ENCODE peak calls at places on chromosomes 13 and 19, in ten cellular contexts. E is testis; F is amygdala; D is Right ventricle myocardium superior; T is activated CD8-positive, alpha-beta memory T cell treated with anti-CD3 and anti-CD28 coated beads for 4 hours; O is stimulated activated CD8-positive, alpha-beta memory T cell treated with anti-CD3 and anti-CD28 coated beads, Interleukin-15, amount 100 ng/mL, for 1 hour; A is stimulated activated CD4-positive, alpha-beta T cell treated with anti-CD3 and anti-CD28 coated beads, Interleukin-4, amount 100 ng/mL, for 24 hours; H is AG10803; Y is heart left ventricle; X is T-helper 2 cell. L is an unnamed sample.

GRCh38 chr19:13506550-13506878 is 235 bp upstream of the CACNA1A start:
- DNase-seq in E (no peak), F (no peak), D (no peak), T (no peak), O (no peak), A (no peak), H (peak), Y (no peak), X (no peak), L (no peak)

GRCh38 chr13:114043421-114044053 is 69.7 kb upstream of the C13orf46 start:
- DNase-seq in E (no peak), F (no peak), D (peak), T (no peak), O (no peak), A (no peak), H (peak), Y (peak), X (no peak), L (peak)

GRCh38 chr13:43664700-43665191 is 122.0 kb downstream of the ENOX1 start:
- DNase-seq in E (no peak), F (no peak), D (no peak), T (no peak), O (no peak), A (no peak), H (peak), Y (peak), X (no peak), L (no peak)

GRCh38 chr19:54725321-54725720 is 1.1 kb downstream of the KIR3DL3 start:
- DNase-seq in E (no peak), F (no peak), D (no peak), T (no peak), O (no peak), A (no peak), H (no peak), Y (no peak), X (no peak), L (no peak)

GRCh38 chr13:100363874-100364273 is 224.7 kb downstream of the GGACT start:
- DNase-seq in E (no peak), F (no peak), D (no peak), T (no peak), O (no peak), A (no peak), H (peak), Y (no peak), X (no peak), L (no peak)

GRCh38 chr19:23481043-23481442 is 85.8 kb upstream of the ZNF91 start:
- DNase-seq in E (no peak), F (no peak), D (no peak), T (no peak), O (no peak), A (no peak), H (no peak), Y (no peak), X (no peak), L (no peak)

GRCh38 chr13:70884196-70884595 is 775.9 kb upstream of the KLHL1 start:
- DNase-seq in E (no peak), F (no peak), D (no peak), T (no peak), O (no peak), A (no peak), H (no peak), Y (no peak), X (no peak), L (no peak)

GRCh38 chr13:35592457-35592856 is 116.0 kb upstream of the MAB21L1 start:
- DNase-seq in E (no peak), F (no peak), D (no peak), T (no peak), O (no peak), A (no peak), H (no peak), Y (no peak), X (no peak), L (no peak)

GRCh38 chr13:111566567-111566966 is 246.1 kb downstream of the TEX29 start:
- DNase-seq in E (no peak), F (no peak), D (no peak), T (no peak), O (no peak), A (no peak), H (no peak), Y (no peak), X (no peak), L (no peak)

GRCh38 chr13:28583661-28584091 is 75.3 kb upstream of the POMP start:
- DNase-seq in E (peak), F (no peak), D (no peak), T (no peak), O (no peak), A (no peak), H (peak), Y (no peak), X (no peak), L (no peak)

GRCh38 chr19:43755256-43755801 is 567 bp upstream of the SMG9 start:
- DNase-seq in E (peak), F (peak), D (peak), T (peak), O (peak), A (peak), H (peak), Y (peak), X (peak), L (peak)

GRCh38 chr19:48680436-48681126 is 7.8 kb upstream of the NTN5 start:
- DNase-seq in E (no peak), F (no peak), D (no peak), T (no peak), O (no peak), A (no peak), H (no peak), Y (no peak), X (no peak), L (no peak)

GRCh38 chr13:33207616-33207964 is 78.0 kb downstream of the STARD13 start:
- DNase-seq in E (no peak), F (no peak), D (peak), T (no peak), O (no peak), A (no peak), H (peak), Y (no peak), X (no peak), L (no peak)

GRCh38 chr19:19418548-19419260 is 13.2 kb downstream of the GATAD2A start:
- DNase-seq in E (no peak), F (no peak), D (no peak), T (no peak), O (no peak), A (no peak), H (peak), Y (no peak), X (no peak), L (no peak)

GRCh38 chr13:99028890-99029289 is 51.0 kb upstream of the DOCK9 start:
- DNase-seq in E (no peak), F (no peak), D (no peak), T (peak), O (peak), A (peak), H (no peak), Y (no peak), X (no peak), L (no peak)

GRCh38 chr13:77300176-77301141 is 26.4 kb downstream of the MYCBP2 start:
- DNase-seq in E (no peak), F (no peak), D (no peak), T (no peak), O (no peak), A (no peak), H (peak), Y (no peak), X (no peak), L (no peak)

GRCh38 chr19:14848822-14849221 is at the start of gene OR7A10:
- DNase-seq in E (no peak), F (no peak), D (no peak), T (no peak), O (no peak), A (no peak), H (no peak), Y (no peak), X (no peak), L (no peak)

GRCh38 chr19:56271096-56271495 is 1.5 kb upstream of the EDDM13 start:
- DNase-seq in E (no peak), F (no peak), D (no peak), T (no peak), O (no peak), A (no peak), H (no peak), Y (no peak), X (no peak), L (no peak)

GRCh38 chr13:110486061-110486780 is 75.3 kb downstream of the RAB20 start:
- DNase-seq in E (no peak), F (no peak), D (no peak), T (no peak), O (no peak), A (no peak), H (no peak), Y (no peak), X (no peak), L (no peak)

GRCh38 chr19:3608750-3609322 is 2.2 kb upstream of the TBXA2R start:
- DNase-seq in E (no peak), F (no peak), D (peak), T (no peak), O (no peak), A (no peak), H (no peak), Y (peak), X (no peak), L (no peak)

GRCh38 chr13:101144808-101145419 is 271.4 kb downstream of the NALCN start:
- DNase-seq in E (no peak), F (no peak), D (no peak), T (no peak), O (no peak), A (peak), H (peak), Y (no peak), X (no peak), L (no peak)

GRCh38 chr19:46355234-46355990 is 8.5 kb downstream of the PPP5C start:
- DNase-seq in E (no peak), F (no peak), D (no peak), T (no peak), O (no peak), A (peak), H (no peak), Y (peak), X (no peak), L (no peak)

GRCh38 chr19:45779231-45780145 is 2.8 kb downstream of the DMPK start:
- DNase-seq in E (peak), F (no peak), D (peak), T (peak), O (peak), A (peak), H (peak), Y (peak), X (peak), L (peak)

GRCh38 chr13:110017379-110017778 is 231.0 kb upstream of the IRS2 start:
- DNase-seq in E (no peak), F (no peak), D (no peak), T (no peak), O (no peak), A (no peak), H (peak), Y (no peak), X (no peak), L (no peak)

GRCh38 chr13:31797154-31797775 is 57.9 kb downstream of the RXFP2 start:
- DNase-seq in E (no peak), F (no peak), D (no peak), T (no peak), O (no peak), A (no peak), H (peak), Y (no peak), X (no peak), L (no peak)

GRCh38 chr19:39949026-39949747 is 14.8 kb upstream of the FCGBP start:
- DNase-seq in E (no peak), F (no peak), D (no peak), T (no peak), O (no peak), A (no peak), H (no peak), Y (no peak), X (no peak), L (no peak)

GRCh38 chr13:109012115-109012514 is 382.7 kb downstream of the MYO16 start:
- DNase-seq in E (no peak), F (no peak), D (no peak), T (no peak), O (no peak), A (no peak), H (no peak), Y (no peak), X (no peak), L (no peak)

GRCh38 chr19:58059003-58059671 is at the start of gene ZNF135:
- DNase-seq in E (peak), F (peak), D (peak), T (peak), O (peak), A (peak), H (peak), Y (peak), X (no peak), L (peak)

GRCh38 chr13:34338102-34338501 is 520.2 kb downstream of the RFC3 start:
- DNase-seq in E (no peak), F (no peak), D (no peak), T (no peak), O (no peak), A (no peak), H (no peak), Y (no peak), X (no peak), L (no peak)

GRCh38 chr19:3670796-3671679 is 29.2 kb downstream of the PIP5K1C start:
- DNase-seq in E (peak), F (no peak), D (peak), T (peak), O (peak), A (peak), H (peak), Y (peak), X (no peak), L (no peak)

GRCh38 chr13:23469901-23470525 is 36.5 kb upstream of the SACS start:
- DNase-seq in E (no peak), F (no peak), D (no peak), T (no peak), O (no peak), A (no peak), H (peak), Y (no peak), X (no peak), L (no peak)

GRCh38 chr19:6047256-6047655 is 63.0 kb downstream of the RFX2 start:
- DNase-seq in E (peak), F (no peak), D (no peak), T (no peak), O (no peak), A (no peak), H (no peak), Y (no peak), X (no peak), L (no peak)

GRCh38 chr13:30845297-30846214 is 60.5 kb upstream of the MEDAG start:
- DNase-seq in E (no peak), F (no peak), D (no peak), T (no peak), O (no peak), A (no peak), H (no peak), Y (no peak), X (no peak), L (no peak)